ENCODE peak calls at places on chromosomes 16 and 17, in five cellular contexts. One of them, this sample, is unnamed.

GRCh38 chr17:56543280-56543679 is 50.2 kb upstream of the NOG start:
- DNase-seq in cardiac muscle cell: peak; percentile 31
- DNase-seq in sigmoid colon: no peak
- DNase-seq in prostate gland: no peak
- DNase-seq in A549: no peak
- DNase-seq in this sample: no peak

GRCh38 chr16:1960665-1961630 is 1.6 kb downstream of the NDUFB10 start:
- DNase-seq in cardiac muscle cell: no peak
- DNase-seq in sigmoid colon: no peak
- DNase-seq in A549: peak; percentile 72
- DNase-seq in prostate gland: no peak
- DNase-seq in this sample: no peak

GRCh38 chr16:53091508-53092211 is 36.9 kb downstream of the CHD9 start:
- DNase-seq in sigmoid colon: peak; percentile 85
- DNase-seq in prostate gland: no peak
- DNase-seq in A549: no peak
- DNase-seq in cardiac muscle cell: peak; percentile 23
- DNase-seq in this sample: peak; percentile 46

GRCh38 chr17:4073983-4074830 is 68.6 kb downstream of the ZZEF1 start:
- DNase-seq in A549: no peak
- DNase-seq in sigmoid colon: no peak
- DNase-seq in cardiac muscle cell: no peak
- DNase-seq in prostate gland: no peak
- DNase-seq in this sample: no peak

GRCh38 chr17:13671771-13672170 is 70.0 kb upstream of the HS3ST3A1 start:
- DNase-seq in cardiac muscle cell: no peak
- DNase-seq in A549: no peak
- DNase-seq in sigmoid colon: no peak
- DNase-seq in prostate gland: no peak
- DNase-seq in this sample: peak; percentile 17

GRCh38 chr17:21209511-21210175 is 4.3 kb downstream of the TMEM11 start:
- DNase-seq in sigmoid colon: no peak
- DNase-seq in A549: no peak
- DNase-seq in prostate gland: peak; percentile 88
- DNase-seq in cardiac muscle cell: no peak
- DNase-seq in this sample: no peak

GRCh38 chr16:22674832-22675191 is 139.2 kb upstream of the HS3ST2 start:
- DNase-seq in cardiac muscle cell: no peak
- DNase-seq in sigmoid colon: peak; percentile 37
- DNase-seq in prostate gland: no peak
- DNase-seq in A549: no peak
- DNase-seq in this sample: no peak

GRCh38 chr17:29292071-29292991 is 1.6 kb downstream of the NUFIP2 start:
- DNase-seq in cardiac muscle cell: peak; percentile 55
- DNase-seq in A549: peak; percentile 54
- DNase-seq in prostate gland: peak; percentile 66
- DNase-seq in sigmoid colon: peak; percentile 91
- DNase-seq in this sample: peak; percentile 20

GRCh38 chr17:82611140-82612058 is 36.8 kb downstream of the WDR45B start:
- DNase-seq in A549: no peak
- DNase-seq in cardiac muscle cell: peak; percentile 57
- DNase-seq in prostate gland: no peak
- DNase-seq in sigmoid colon: no peak
- DNase-seq in this sample: no peak

GRCh38 chr17:75270218-75270965 is 639 bp downstream of the MIF4GD start:
- DNase-seq in A549: peak; percentile 87
- DNase-seq in sigmoid colon: peak; percentile 88
- DNase-seq in prostate gland: peak; percentile 60
- DNase-seq in cardiac muscle cell: peak; percentile 79
- DNase-seq in this sample: peak; percentile 71

GRCh38 chr17:13735861-13736260 is 134.1 kb upstream of the HS3ST3A1 start:
- DNase-seq in A549: no peak
- DNase-seq in cardiac muscle cell: no peak
- DNase-seq in sigmoid colon: no peak
- DNase-seq in prostate gland: no peak
- DNase-seq in this sample: no peak

GRCh38 chr17:64386412-64387144 is 4.1 kb downstream of the PECAM1 start:
- DNase-seq in cardiac muscle cell: no peak
- DNase-seq in sigmoid colon: no peak
- DNase-seq in A549: no peak
- DNase-seq in prostate gland: no peak
- DNase-seq in this sample: no peak

GRCh38 chr17:64388961-64389565 is 1.6 kb downstream of the PECAM1 start:
- DNase-seq in sigmoid colon: no peak
- DNase-seq in cardiac muscle cell: no peak
- DNase-seq in A549: no peak
- DNase-seq in prostate gland: no peak
- DNase-seq in this sample: no peak

GRCh38 chr17:64387545-64388171 is 3.0 kb downstream of the PECAM1 start:
- DNase-seq in cardiac muscle cell: no peak
- DNase-seq in sigmoid colon: peak; percentile 57
- DNase-seq in prostate gland: no peak
- DNase-seq in A549: no peak
- DNase-seq in this sample: no peak

GRCh38 chr17:64385187-64386083 is 5.2 kb downstream of the PECAM1 start:
- DNase-seq in sigmoid colon: peak; percentile 77
- DNase-seq in cardiac muscle cell: no peak
- DNase-seq in prostate gland: no peak
- DNase-seq in A549: peak; percentile 63
- DNase-seq in this sample: peak; percentile 68

GRCh38 chr17:64387145-64387473 is 3.6 kb downstream of the PECAM1 start:
- DNase-seq in prostate gland: no peak
- DNase-seq in cardiac muscle cell: no peak
- DNase-seq in sigmoid colon: no peak
- DNase-seq in A549: no peak
- DNase-seq in this sample: no peak
- H3K4me3 ChIP-seq in prostate gland: no peak overlapping the region
- H3K4me3 ChIP-seq in cardiac muscle cell: no peak overlapping the region
- H3K4me3 ChIP-seq in sigmoid colon: peak overlapping the region; percentile 30
- H3K4me3 ChIP-seq in A549: no peak overlapping the region
- H3K4me3 ChIP-seq in this sample: no peak overlapping the region

DNA sequence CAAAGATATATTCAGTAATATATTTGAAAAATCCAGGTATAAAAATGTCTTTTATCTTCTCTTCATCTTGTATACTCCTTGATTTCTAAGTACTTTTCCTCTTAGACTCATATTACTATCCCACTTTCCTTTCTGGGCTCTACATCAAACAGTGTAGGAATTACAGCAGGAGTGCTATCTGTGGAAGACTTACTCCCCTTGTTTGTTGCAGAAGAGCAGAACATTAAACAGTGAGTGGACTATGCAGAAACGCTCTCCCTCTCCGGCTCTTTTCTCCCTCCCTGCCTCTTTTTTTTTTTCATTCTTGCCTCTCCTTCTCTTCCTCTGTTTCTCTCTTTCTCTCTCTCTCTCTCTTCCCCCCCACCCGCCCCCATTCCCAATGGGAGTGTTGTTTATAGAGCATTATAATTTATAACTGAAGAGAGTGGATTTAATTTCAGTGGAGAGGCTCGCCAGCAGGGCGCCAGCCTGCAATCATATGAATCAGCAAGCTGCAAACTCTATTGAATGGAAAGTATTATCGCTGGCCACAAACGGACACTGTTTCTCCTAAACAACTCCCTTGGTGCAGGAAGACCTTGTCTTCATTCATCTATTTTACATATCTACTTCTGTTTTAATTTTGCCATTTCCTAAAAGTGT is 242.3 kb upstream of the TBX2 start:
- DNase-seq in A549: peak; percentile 67
- DNase-seq in prostate gland: no peak
- DNase-seq in sigmoid colon: no peak
- DNase-seq in cardiac muscle cell: no peak
- DNase-seq in this sample: no peak
- TF ChIP-seq CTCF in A549: no peak
- TF ChIP-seq CTCF in prostate gland: no peak
- TF ChIP-seq CTCF in sigmoid colon: no peak
- TF ChIP-seq CTCF in cardiac muscle cell: no peak
- TF ChIP-seq CTCF in this sample: no peak

GRCh38 chr17:27560668-27561067 is 70.3 kb upstream of the LGALS9 start:
- DNase-seq in prostate gland: no peak
- DNase-seq in sigmoid colon: no peak
- DNase-seq in A549: no peak
- DNase-seq in cardiac muscle cell: no peak
- DNase-seq in this sample: peak; percentile 25
- H3K4me3 ChIP-seq in prostate gland: no peak overlapping the region
- H3K4me3 ChIP-seq in sigmoid colon: no peak overlapping the region
- H3K4me3 ChIP-seq in A549: no peak overlapping the region
- H3K4me3 ChIP-seq in cardiac muscle cell: no peak overlapping the region
- H3K4me3 ChIP-seq in this sample: no peak overlapping the region

DNA sequence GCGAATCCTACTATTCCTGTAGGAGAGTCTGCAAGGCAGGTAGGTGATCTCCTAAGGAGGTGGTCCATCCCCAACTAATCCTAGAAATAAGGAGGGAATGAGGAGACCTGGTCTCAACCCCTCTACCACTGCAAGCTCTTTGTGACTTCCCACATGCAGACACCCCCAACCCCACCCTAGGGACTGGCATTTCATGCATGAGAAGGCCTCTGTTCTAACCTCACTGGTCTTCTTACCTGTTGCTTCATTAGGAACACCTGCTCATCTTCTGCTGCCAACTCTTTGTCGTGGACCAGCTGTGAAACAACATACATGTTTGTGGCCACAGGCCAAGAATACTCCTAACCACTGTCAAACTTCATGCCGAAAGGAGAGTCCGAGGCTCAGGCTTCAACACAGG is 22.6 kb downstream of the DYNC1LI2 start:
- DNase-seq in A549: no peak
- DNase-seq in cardiac muscle cell: no peak
- DNase-seq in sigmoid colon: peak; percentile 38
- DNase-seq in prostate gland: no peak
- DNase-seq in this sample: no peak
- TF ChIP-seq CTCF in A549: no peak
- TF ChIP-seq CTCF in cardiac muscle cell: no peak
- TF ChIP-seq CTCF in sigmoid colon: no peak
- TF ChIP-seq CTCF in prostate gland: no peak
- TF ChIP-seq CTCF in this sample: no peak

DNA sequence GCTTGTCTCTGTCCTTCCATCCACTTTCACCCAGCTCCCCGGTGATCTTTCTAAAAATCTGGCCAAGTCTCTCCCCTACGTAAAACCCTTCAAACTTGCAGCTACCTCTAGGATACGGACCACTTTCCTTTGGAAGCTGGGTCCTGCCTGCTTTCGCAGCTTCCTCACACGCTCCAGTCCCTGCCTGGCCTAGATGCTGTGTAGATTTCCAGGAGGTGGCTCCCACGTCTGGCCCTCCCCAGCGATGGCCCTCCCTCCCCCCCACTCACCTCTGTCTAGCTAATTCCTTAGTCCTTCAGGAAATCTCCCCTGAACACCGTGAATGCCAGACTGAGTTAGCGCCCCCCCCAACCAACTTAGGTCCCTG is 579 bp upstream of the LRRC59 start:
- DNase-seq in A549: no peak
- DNase-seq in sigmoid colon: no peak
- DNase-seq in prostate gland: no peak
- DNase-seq in cardiac muscle cell: no peak
- DNase-seq in this sample: no peak
- H3K4me3 ChIP-seq in A549: peak overlapping the region; percentile 88
- H3K4me3 ChIP-seq in sigmoid colon: peak overlapping the region; percentile 69
- H3K4me3 ChIP-seq in prostate gland: no peak overlapping the region
- H3K4me3 ChIP-seq in cardiac muscle cell: peak overlapping the region; percentile 95
- H3K4me3 ChIP-seq in this sample: no peak overlapping the region

This sample was measured in bronchial epithelial cell.